ENCODE peak calls at places on chromosome 17, in four cellular contexts. H is kidney epithelial cell, P is tibial nerve, E is fibroblast of pulmonary artery. O is an unnamed sample.
A peak's percentile ranks its signal among the peaks of the same experiment; 100 is the strongest.

GRCh38 chr17:75135452-75135851 is 3.9 kb upstream of the NT5C start:
- DNase-seq in H (no peak), P (no peak), E (no peak), O (no peak)

GRCh38 chr17:48910370-48910769 is 2.2 kb downstream of the UBE2Z start:
- DNase-seq in H (no peak), E (no peak), P (no peak), O (no peak)

GRCh38 chr17:72122002-72122310 is 1.1 kb downstream of the SOX9 start:
- DNase-seq in E (peak; percentile 50), P (no peak), H (no peak), O (no peak)

GRCh38 chr17:29390856-29391631 is 881 bp downstream of the TAOK1 start:
- DNase-seq in E (peak; percentile 49), H (no peak), P (peak; percentile 14), O (no peak)

GRCh38 chr17:41885733-41886132 is 20.5 kb upstream of the KLHL11 start:
- DNase-seq in H (no peak), P (no peak), E (peak; percentile 10), O (no peak)

GRCh38 chr17:56540791-56541190 is 52.7 kb upstream of the NOG start:
- DNase-seq in H (no peak), P (no peak), E (no peak), O (no peak)

GRCh38 chr17:66399441-66399840 is 97.0 kb downstream of the PRKCA start:
- DNase-seq in H (no peak), P (no peak), E (no peak), O (no peak)

GRCh38 chr17:3980381-3980975 is 16.2 kb upstream of the ATP2A3 start:
- DNase-seq in E (no peak), H (no peak), P (no peak), O (no peak)

GRCh38 chr17:33968350-33969044 is 286.6 kb upstream of the CCL2 start:
- DNase-seq in E (no peak), H (no peak), P (no peak), O (no peak)

GRCh38 chr17:63601439-63602371 is 1.0 kb downstream of the TACO1 start:
- DNase-seq in P (no peak), H (no peak), E (peak; percentile 12), O (no peak)

GRCh38 chr17:31007695-31008373 is 37.0 kb downstream of the RNF135 start:
- DNase-seq in H (no peak), P (no peak), E (no peak), O (no peak)

GRCh38 chr17:31004160-31004559 is 33.3 kb downstream of the RNF135 start:
- DNase-seq in E (no peak), P (no peak), H (no peak), O (no peak)

GRCh38 chr17:31003225-31003866 is 32.5 kb downstream of the RNF135 start:
- DNase-seq in P (no peak), E (no peak), H (no peak), O (no peak)

GRCh38 chr17:31013844-31014243 is 43.0 kb downstream of the RNF135 start:
- DNase-seq in P (no peak), H (no peak), E (no peak), O (no peak)

GRCh38 chr17:31008374-31009035 is 37.7 kb downstream of the RNF135 start:
- DNase-seq in H (no peak), E (peak; percentile 65), P (peak; percentile 26), O (peak; percentile 56)
- H3K4me3 ChIP-seq in H (peak overlapping the region; percentile 65), E (peak overlapping the region; percentile 61), P (peak overlapping the region; percentile 41), O (peak overlapping the region; percentile 66)

GRCh38 chr17:58121925-58122324 is 26.3 kb upstream of the OR4D1 start:
- DNase-seq in P (no peak), H (no peak), E (peak; percentile 39), O (no peak)
- TF ChIP-seq CTCF in P (no peak), H (peak; percentile 37), E (peak; percentile 11), O (no peak)

DNA sequence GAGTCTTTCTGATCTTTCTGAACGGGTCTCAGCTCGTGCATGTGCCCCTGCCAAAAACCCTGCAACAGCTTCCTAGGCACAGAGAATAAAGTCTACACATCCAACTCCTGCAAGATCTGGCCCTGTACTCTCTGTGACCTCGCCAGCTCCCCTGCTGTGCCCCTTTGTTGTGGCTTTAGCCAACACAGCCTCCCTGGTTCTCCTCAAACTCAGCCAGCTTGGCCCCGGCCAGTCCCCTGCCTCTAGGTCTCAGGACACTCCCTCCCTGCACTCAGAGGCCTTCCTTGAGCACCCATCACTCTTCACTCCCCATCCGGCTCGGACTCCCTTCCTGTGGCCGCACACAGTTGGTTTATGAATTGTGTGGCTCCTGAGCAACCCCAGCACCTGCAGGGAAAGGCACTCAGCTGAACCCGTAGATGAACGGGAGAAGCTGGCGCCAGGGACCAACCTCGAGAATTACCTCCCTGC is 1.4 kb downstream of the CEP131 start:
- DNase-seq in E (no peak), H (no peak), P (no peak), O (no peak)
- H3K4me3 ChIP-seq in E (peak overlapping the region; percentile 69), H (peak overlapping the region; percentile 73), P (no peak overlapping the region), O (no peak overlapping the region)

GRCh38 chr17:15447928-15448579 is 19.4 kb downstream of the CDRT4 start:
- DNase-seq in P (no peak), H (no peak), E (no peak), O (no peak)

GRCh38 chr17:15442316-15443185 is 24.9 kb downstream of the CDRT4 start:
- DNase-seq in E (no peak), P (no peak), H (no peak), O (no peak)

GRCh38 chr17:15448580-15448956 is 18.9 kb downstream of the CDRT4 start:
- DNase-seq in E (no peak), H (no peak), P (no peak), O (no peak)

GRCh38 chr17:15444805-15445204 is 22.6 kb downstream of the CDRT4 start:
- DNase-seq in E (no peak), H (no peak), P (no peak), O (no peak)

GRCh38 chr17:15446036-15446435 is 21.4 kb downstream of the CDRT4 start:
- DNase-seq in E (no peak), H (no peak), P (no peak), O (no peak)
- TF ChIP-seq CTCF in E (no peak), H (peak; percentile 24), P (no peak), O (no peak)